ENCODE peak calls at places on chromosome 2, in seven cellular contexts. I, V, S, Y, T, O and E are unnamed samples.
A peak's percentile ranks its signal among the peaks of the same experiment; 100 is the strongest.

GRCh38 chr2:149143734-149144133 is 105.2 kb downstream of the LYPD6B start:
- DNase-seq in O (no peak), S (no peak), V (no peak), T (no peak), I (peak; percentile 31), Y (no peak), E (no peak)

GRCh38 chr2:68632026-68632425 is 11.4 kb upstream of the PROKR1 start:
- DNase-seq in T (no peak), S (no peak), V (no peak), I (no peak), O (no peak), Y (no peak), E (no peak)

GRCh38 chr2:32559136-32559535 is 68.7 kb upstream of the TTC27 start:
- DNase-seq in S (no peak), I (no peak), T (no peak), O (peak; percentile 33), Y (no peak), V (peak; percentile 42), E (no peak)

GRCh38 chr2:239394346-239394945 is 6.4 kb downstream of the HDAC4 start:
- DNase-seq in O (no peak), I (no peak), Y (no peak), S (no peak), T (no peak), V (no peak), E (no peak)

GRCh38 chr2:24359701-24360049 is 661 bp downstream of the ITSN2 start:
- DNase-seq in O (peak; percentile 47), S (no peak), I (peak; percentile 27), V (peak; percentile 71), T (peak; percentile 61), Y (peak; percentile 52), E (no peak)

GRCh38 chr2:236014408-236015131 is 153.6 kb downstream of the GBX2 start:
- DNase-seq in O (no peak), S (no peak), V (no peak), I (no peak), Y (peak; percentile 69), T (no peak), E (peak; percentile 34)

GRCh38 chr2:101781326-101781725 is 83.8 kb downstream of the MAP4K4 start:
- DNase-seq in O (no peak), Y (no peak), T (no peak), V (no peak), I (no peak), S (no peak), E (peak; percentile 18)

GRCh38 chr2:96819101-96819875 is 3.2 kb downstream of the CNNM3 start:
- DNase-seq in T (no peak), Y (no peak), I (no peak), S (peak; percentile 62), V (peak; percentile 85), O (no peak), E (peak; percentile 90)

GRCh38 chr2:119753041-119753929 is 6.4 kb upstream of the PTPN4 start:
- DNase-seq in S (peak; percentile 56), V (peak; percentile 63), I (peak; percentile 59), O (no peak), T (no peak), Y (peak; percentile 68), E (peak; percentile 28)

GRCh38 chr2:201680743-201681142 is 17.7 kb downstream of the MPP4 start:
- DNase-seq in Y (peak; percentile 85), S (peak; percentile 33), O (no peak), I (peak; percentile 11), T (peak; percentile 23), V (no peak), E (peak; percentile 72)

GRCh38 chr2:163626208-163626607 is 109.6 kb downstream of the FIGN start:
- DNase-seq in O (no peak), Y (no peak), S (no peak), T (no peak), I (no peak), V (no peak), E (no peak)

GRCh38 chr2:100294162-100294497 is 28.2 kb downstream of the LONRF2 start:
- DNase-seq in I (no peak), V (no peak), S (no peak), O (no peak), T (no peak), Y (no peak), E (no peak)

GRCh38 chr2:80078290-80079036 is 226.1 kb downstream of the LRRTM1 start:
- DNase-seq in I (peak; percentile 39), V (no peak), T (no peak), Y (no peak), O (no peak), S (no peak), E (no peak)

GRCh38 chr2:226673314-226673723 is 126.3 kb downstream of the IRS1 start:
- DNase-seq in Y (no peak), I (peak; percentile 88), S (no peak), O (no peak), T (no peak), V (peak; percentile 52), E (peak; percentile 20)

GRCh38 chr2:233034-233433 is 30.8 kb downstream of the SH3YL1 start:
- DNase-seq in V (no peak), O (no peak), S (no peak), Y (peak; percentile 82), T (no peak), I (no peak), E (peak; percentile 24)

GRCh38 chr2:38178556-38179419 is 102.8 kb upstream of the CYP1B1 start:
- DNase-seq in O (no peak), Y (no peak), S (no peak), V (peak; percentile 34), T (no peak), I (peak; percentile 93), E (no peak)

GRCh38 chr2:242038166-242038927 is 168.8 kb downstream of the RTP5 start:
- DNase-seq in V (no peak), S (no peak), T (no peak), I (no peak), O (no peak), Y (no peak), E (no peak)

GRCh38 chr2:62478093-62478580 is 27.9 kb downstream of the TMEM17 start:
- DNase-seq in Y (no peak), I (peak; percentile 68), O (no peak), V (no peak), T (no peak), S (no peak), E (peak; percentile 29)

GRCh38 chr2:195902857-195903256 is 165.8 kb downstream of the DNAH7 start:
- DNase-seq in O (no peak), S (no peak), I (no peak), T (no peak), Y (no peak), V (no peak), E (no peak)

GRCh38 chr2:145207884-145208283 is 688.0 kb upstream of the ZEB2 start:
- DNase-seq in S (no peak), I (no peak), T (no peak), V (no peak), Y (no peak), O (no peak), E (no peak)

GRCh38 chr2:240235149-240235803 is 94.8 kb upstream of the OTOS start:
- DNase-seq in V (no peak), Y (no peak), S (no peak), I (no peak), T (no peak), O (peak; percentile 21), E (no peak)

GRCh38 chr2:188292446-188293239 is 969 bp downstream of the GULP1 start:
- DNase-seq in S (peak; percentile 78), I (peak; percentile 88), O (peak; percentile 60), T (no peak), Y (peak; percentile 90), V (peak; percentile 90), E (peak; percentile 93)

GRCh38 chr2:170582313-170582712 is 132.8 kb upstream of the SP5 start:
- DNase-seq in V (no peak), T (no peak), Y (no peak), S (no peak), O (no peak), I (no peak), E (peak; percentile 21)

GRCh38 chr2:167151894-167152293 is 263.6 kb downstream of the XIRP2 start:
- DNase-seq in Y (no peak), V (no peak), O (no peak), T (no peak), I (no peak), S (no peak), E (no peak)

GRCh38 chr2:8089596-8089995 is 592.3 kb upstream of the ID2 start:
- DNase-seq in S (no peak), O (no peak), T (no peak), I (peak; percentile 91), Y (no peak), V (peak; percentile 66), E (no peak)

GRCh38 chr2:128633501-128633900 is 314.8 kb upstream of the HS6ST1 start:
- DNase-seq in I (peak; percentile 77), S (no peak), Y (no peak), O (no peak), T (no peak), V (no peak), E (no peak)

GRCh38 chr2:109020217-109020637 is 31.2 kb upstream of the EDAR start:
- DNase-seq in S (peak; percentile 29), T (no peak), V (no peak), Y (peak; percentile 15), I (peak; percentile 71), O (no peak), E (peak; percentile 51)

GRCh38 chr2:71417300-71418202 is 35.8 kb upstream of the DYSF start:
- DNase-seq in I (no peak), T (no peak), V (peak; percentile 6), Y (peak; percentile 19), S (no peak), O (no peak), E (peak; percentile 9)

GRCh38 chr2:190607657-190608357 is 41.1 kb upstream of the NAB1 start:
- DNase-seq in T (no peak), Y (no peak), S (no peak), I (peak; percentile 94), V (no peak), O (no peak), E (no peak)